ENCODE peak calls at places on chromosome 19, in eight cellular contexts. I is GM20000, K is esophagus squamous epithelium, U is ovary, M is epithelial cell of esophagus, L is tibial artery, Q is upper lobe of left lung, X is A673. P is an unnamed sample.

GRCh38 chr19:39496063-39496462 is 2.7 kb upstream of the DLL3 start:
- DNase-seq in I (no peak), K (no peak), U (no peak), M (no peak), L (no peak), Q (no peak), X (no peak), P (no peak)

GRCh38 chr19:40229926-40230417 is 3.5 kb upstream of the CCNP start:
- DNase-seq in I (no peak), K (no peak), U (no peak), M (no peak), L (no peak), Q (no peak), X (no peak), P (no peak)

GRCh38 chr19:41192574-41193419 is at the start of gene CYP2S1:
- DNase-seq in I (no peak), K (no peak), U (no peak), M (peak; percentile 70), L (no peak), Q (peak; percentile 63), X (no peak), P (no peak)

GRCh38 chr19:56838930-56839664 is 1.4 kb downstream of the PEG3 start:
- DNase-seq in I (no peak), K (peak; percentile 56), U (peak; percentile 95), M (peak; percentile 22), L (peak; percentile 100), Q (peak; percentile 96), X (peak; percentile 97), P (no peak)

GRCh38 chr19:27964165-27964564 is 1248.8 kb downstream of the UQCRFS1 start:
- DNase-seq in I (no peak), K (no peak), U (no peak), M (no peak), L (no peak), Q (no peak), X (no peak), P (no peak)

GRCh38 chr19:49301165-49301865 is 23.7 kb downstream of the SLC6A16 start:
- DNase-seq in I (peak; percentile 86), K (no peak), U (peak; percentile 55), M (peak; percentile 78), L (peak; percentile 72), Q (peak; percentile 85), X (peak; percentile 83), P (peak; percentile 78)

GRCh38 chr19:34824686-34825085 is 51.7 kb upstream of the ZNF599 start:
- DNase-seq in I (no peak), K (no peak), U (no peak), M (no peak), L (no peak), Q (no peak), X (no peak), P (no peak)

GRCh38 chr19:6489278-6490061 is 7.9 kb upstream of the DENND1C start:
- DNase-seq in I (peak; percentile 83), K (no peak), U (no peak), M (no peak), L (no peak), Q (no peak), X (no peak), P (no peak)

GRCh38 chr19:44869728-44870470 is 21.2 kb upstream of the TOMM40 start:
- DNase-seq in I (no peak), K (no peak), U (peak; percentile 70), M (no peak), L (peak; percentile 61), Q (peak; percentile 65), X (no peak), P (no peak)

GRCh38 chr19:17319473-17320238 is 10.3 kb downstream of the DDA1 start:
- DNase-seq in I (no peak), K (no peak), U (no peak), M (no peak), L (no peak), Q (no peak), X (no peak), P (no peak)

GRCh38 chr19:41018736-41019290 is 27.7 kb downstream of the CYP2B6 start:
- DNase-seq in I (no peak), K (no peak), U (no peak), M (no peak), L (no peak), Q (no peak), X (no peak), P (no peak)

GRCh38 chr19:15815306-15815705 is at the start of gene OR10H1:
- DNase-seq in I (no peak), K (no peak), U (no peak), M (peak; percentile 50), L (no peak), Q (peak; percentile 69), X (no peak), P (no peak)
- TF ChIP-seq CTCF in I (no peak), K (no peak), U (no peak), M (no peak), L (no peak), Q (no peak), X (no peak), P (no peak)

GRCh38 chr19:29671393-29672076 is 6.3 kb downstream of the PLEKHF1 start:
- DNase-seq in I (peak; percentile 81), K (peak; percentile 50), U (no peak), M (peak; percentile 82), L (peak; percentile 46), Q (peak; percentile 72), X (no peak), P (no peak)
- TF ChIP-seq CTCF in I (peak; percentile 5), K (peak; percentile 23), U (no peak), M (peak; percentile 34), L (no peak), Q (peak; percentile 62), X (no peak), P (peak; percentile 49)

GRCh38 chr19:734716-735115 is 16.2 kb upstream of the MISP start:
- DNase-seq in I (no peak), K (no peak), U (no peak), M (no peak), L (no peak), Q (no peak), X (no peak), P (no peak)
- TF ChIP-seq CTCF in I (no peak), K (no peak), U (no peak), M (no peak), L (no peak), Q (no peak), X (no peak), P (no peak)

GRCh38 chr19:29769997-29770396 is 41.8 kb upstream of the CCNE1 start:
- DNase-seq in I (no peak), K (no peak), U (no peak), M (no peak), L (no peak), Q (no peak), X (no peak), P (no peak)

GRCh38 chr19:29770653-29771052 is 41.1 kb upstream of the CCNE1 start:
- DNase-seq in I (no peak), K (no peak), U (no peak), M (no peak), L (no peak), Q (no peak), X (no peak), P (no peak)

GRCh38 chr19:29773141-29773540 is 38.6 kb upstream of the CCNE1 start:
- DNase-seq in I (no peak), K (no peak), U (no peak), M (no peak), L (no peak), Q (no peak), X (no peak), P (no peak)

GRCh38 chr19:29772696-29773095 is 39.1 kb upstream of the CCNE1 start:
- DNase-seq in I (no peak), K (no peak), U (no peak), M (no peak), L (no peak), Q (no peak), X (no peak), P (no peak)

GRCh38 chr19:29771708-29772415 is 39.9 kb upstream of the CCNE1 start:
- DNase-seq in I (peak; percentile 61), K (no peak), U (peak; percentile 59), M (peak; percentile 40), L (no peak), Q (peak; percentile 32), X (peak; percentile 65), P (no peak)
- TF ChIP-seq CTCF in I (peak; percentile 57), K (peak; percentile 61), U (no peak), M (peak; percentile 72), L (peak; percentile 55), Q (peak; percentile 30), X (peak; percentile 78), P (peak; percentile 84)

DNA sequence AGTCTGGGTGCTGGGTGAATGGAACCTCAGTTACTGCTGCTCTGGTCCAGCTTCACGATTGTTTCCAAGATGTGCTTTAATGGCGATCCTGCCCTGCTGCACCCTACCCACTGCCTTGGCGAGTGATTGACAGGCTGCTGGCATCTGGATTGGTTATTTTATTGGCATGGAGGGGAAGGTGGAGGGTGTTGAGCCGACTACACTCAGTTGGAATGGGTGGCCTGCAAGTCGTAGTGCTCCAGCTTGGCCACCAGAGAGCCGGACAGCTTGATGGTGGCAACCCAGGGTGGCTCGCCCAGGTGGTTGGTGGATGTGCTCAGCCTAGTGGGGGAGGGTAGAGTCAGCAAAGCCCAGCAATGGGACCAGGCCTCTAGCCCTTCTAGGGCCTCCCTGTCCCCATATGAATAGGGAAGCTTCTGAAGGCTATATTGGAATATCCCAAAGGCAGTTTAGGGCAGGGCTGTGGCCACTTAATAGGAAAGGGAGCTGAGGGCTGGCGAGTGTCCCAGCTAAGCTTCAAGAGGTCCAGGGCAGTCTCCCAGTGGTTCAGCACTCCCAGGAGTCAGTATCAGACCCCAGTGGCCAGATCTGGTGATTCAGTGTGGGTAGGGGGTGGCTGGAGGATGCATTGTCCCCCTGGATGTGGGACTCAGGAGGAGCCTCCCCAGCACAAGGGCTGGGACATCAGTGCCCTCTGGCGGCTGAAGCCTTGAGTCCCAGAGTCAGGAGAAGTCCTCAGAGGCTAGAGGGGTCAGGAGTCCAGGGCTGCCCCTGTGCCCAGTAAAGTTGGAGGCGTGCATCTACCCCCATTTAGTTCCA is 3.4 kb downstream of the GGN start:
- DNase-seq in I (no peak), K (no peak), U (no peak), M (peak; percentile 38), L (no peak), Q (no peak), X (no peak), P (no peak)
- TF ChIP-seq CTCF in I (no peak), K (no peak), U (no peak), M (peak; percentile 56), L (no peak), Q (no peak), X (no peak), P (peak; percentile 31)

GRCh38 chr19:11165486-11166030 is 10.0 kb upstream of the SPC24 start:
- DNase-seq in I (no peak), K (no peak), U (no peak), M (no peak), L (no peak), Q (no peak), X (no peak), P (no peak)

GRCh38 chr19:11166281-11167142 is 10.9 kb upstream of the SPC24 start:
- DNase-seq in I (no peak), K (no peak), U (peak; percentile 60), M (no peak), L (no peak), Q (no peak), X (no peak), P (no peak)

GRCh38 chr19:11168568-11168967 is 13.0 kb upstream of the SPC24 start:
- DNase-seq in I (no peak), K (no peak), U (no peak), M (peak; percentile 97), L (no peak), Q (no peak), X (no peak), P (no peak)

GRCh38 chr19:11164278-11164677 is 8.7 kb upstream of the SPC24 start:
- DNase-seq in I (no peak), K (no peak), U (no peak), M (no peak), L (no peak), Q (no peak), X (no peak), P (no peak)

GRCh38 chr19:11164879-11165406 is 9.4 kb upstream of the SPC24 start:
- DNase-seq in I (no peak), K (no peak), U (peak; percentile 87), M (no peak), L (peak; percentile 90), Q (peak; percentile 24), X (no peak), P (no peak)
- TF ChIP-seq CTCF in I (no peak), K (no peak), U (no peak), M (no peak), L (no peak), Q (no peak), X (no peak), P (no peak)

P was measured in type B pancreatic cell.